ENCODE peak calls at places on chromosomes 3 and 15, in five cellular contexts. L is HT1080; B is ovary; N is EH; V is activated CD8-positive, alpha-beta T cell treated with anti-CD3 and anti-CD28 coated beads for 36 hours. I is an unnamed sample.

GRCh38 chr15:44194397-44195150 is 497 bp downstream of the FRMD5 start:
- DNase-seq in L (peak), B (no peak), N (peak), V (peak), I (peak)

GRCh38 chr3:9352917-9353823 is 9.7 kb upstream of the THUMPD3 start:
- DNase-seq in L (peak), B (peak), N (peak), V (peak), I (peak)

GRCh38 chr3:23129817-23130216 is 73.3 kb upstream of the UBE2E2 start:
- DNase-seq in L (peak), B (no peak), N (peak), V (no peak), I (no peak)

GRCh38 chr3:197366301-197367044 is 68.1 kb upstream of the DLG1 start:
- DNase-seq in L (peak), B (no peak), N (peak), V (no peak), I (no peak)

GRCh38 chr3:138009476-138010272 is at the start of gene CLDN18:
- DNase-seq in L (no peak), B (no peak), N (no peak), V (no peak), I (no peak)

GRCh38 chr3:126567696-126568438 is 9.1 kb upstream of the C3orf22 start:
- DNase-seq in L (peak), B (no peak), N (peak), V (no peak), I (no peak)

GRCh38 chr3:56238299-56238698 is 230.0 kb downstream of the ERC2 start:
- DNase-seq in L (no peak), B (no peak), N (no peak), V (no peak), I (no peak)

GRCh38 chr3:3172627-3173026 is 6.9 kb downstream of the CRBN start:
- DNase-seq in L (no peak), B (no peak), N (no peak), V (no peak), I (no peak)

GRCh38 chr15:89203705-89204273 is 17.6 kb downstream of the RLBP1 start:
- DNase-seq in L (peak), B (no peak), N (no peak), V (peak), I (no peak)

GRCh38 chr3:129278970-129279906 is 568 bp downstream of the HMCES start:
- DNase-seq in L (peak), B (peak), N (peak), V (peak), I (peak)

GRCh38 chr3:13119471-13120220 is 46.4 kb upstream of the IQSEC1 start:
- DNase-seq in L (no peak), B (no peak), N (no peak), V (no peak), I (no peak)

GRCh38 chr15:47998523-47999113 is 122.2 kb upstream of the SLC24A5 start:
- DNase-seq in L (no peak), B (no peak), N (no peak), V (no peak), I (no peak)

GRCh38 chr3:187360523-187361060 is 7.6 kb upstream of the RTP4 start:
- DNase-seq in L (no peak), B (no peak), N (peak), V (no peak), I (no peak)

GRCh38 chr3:184134746-184135148 is 411 bp upstream of the EIF2B5 start:
- DNase-seq in L (no peak), B (no peak), N (no peak), V (no peak), I (no peak)

GRCh38 chr15:90038639-90039095 is 37.5 kb downstream of the ZNF710 start:
- DNase-seq in L (no peak), B (no peak), N (no peak), V (no peak), I (no peak)

GRCh38 chr3:47017504-47018268 is 38.2 kb downstream of the NBEAL2 start:
- DNase-seq in L (peak), B (no peak), N (peak), V (no peak), I (no peak)

GRCh38 chr3:64214697-64215018 is 10.6 kb downstream of the PRICKLE2 start:
- DNase-seq in L (peak), B (peak), N (no peak), V (no peak), I (no peak)